ENCODE peak calls at places on chromosome 12, in four cellular contexts. R is left ventricle myocardium superior; Y is stimulated activated CD4-positive, alpha-beta T cell treated with anti-CD3 and anti-CD28 coated beads, Interleukin-4, amount 100 ng/mL, for 1 hour; Z is activated T-cell treated with anti-CD3 and anti-CD28 coated beads for 1 hour. X is an unnamed sample.
A peak's percentile ranks its signal among the peaks of the same experiment; 100 is the strongest.

GRCh38 chr12:26465419-26466097 is 270.2 kb downstream of the SSPN start:
- DNase-seq in R (no peak), Y (no peak), Z (no peak), X (no peak)

GRCh38 chr12:26723379-26724308 is 109.3 kb downstream of the ITPR2 start:
- DNase-seq in R (no peak), Y (no peak), Z (no peak), X (no peak)

GRCh38 chr12:30286345-30286926 is 409.2 kb downstream of the IPO8 start:
- DNase-seq in R (no peak), Y (no peak), Z (no peak), X (no peak)

GRCh38 chr12:7369274-7369729 is 65.4 kb downstream of the ACSM4 start:
- DNase-seq in R (peak; percentile 60), Y (no peak), Z (no peak), X (peak; percentile 45)

GRCh38 chr12:55974308-55974724 is 438 bp downstream of the RAB5B start:
- DNase-seq in R (no peak), Y (peak; percentile 23), Z (no peak), X (peak; percentile 78)

GRCh38 chr12:17060260-17060659 is 454.3 kb upstream of the LMO3 start:
- DNase-seq in R (no peak), Y (no peak), Z (no peak), X (no peak)

GRCh38 chr12:57766464-57767311 is at the start of gene CYP27B1:
- DNase-seq in R (peak; percentile 57), Y (peak; percentile 22), Z (no peak), X (peak; percentile 64)

GRCh38 chr12:24025153-24025798 is 75.8 kb upstream of the SOX5 start:
- DNase-seq in R (no peak), Y (no peak), Z (no peak), X (no peak)

GRCh38 chr12:54701940-54702592 is 53.9 kb upstream of the DCD start:
- DNase-seq in R (no peak), Y (no peak), Z (no peak), X (no peak)

GRCh38 chr12:7834701-7835100 is 38.0 kb downstream of the SLC2A14 start:
- DNase-seq in R (no peak), Y (no peak), Z (no peak), X (no peak)

GRCh38 chr12:94697631-94698030 is 47.3 kb upstream of the TMCC3 start:
- DNase-seq in R (no peak), Y (no peak), Z (no peak), X (no peak)

GRCh38 chr12:64663019-64663418 is 52.7 kb downstream of the RASSF3 start:
- DNase-seq in R (no peak), Y (no peak), Z (no peak), X (no peak)

GRCh38 chr12:43891856-43892574 is 56.1 kb downstream of the TMEM117 start:
- DNase-seq in R (no peak), Y (no peak), Z (no peak), X (no peak)

GRCh38 chr12:102095677-102096263 is 24.1 kb downstream of the NUP37 start:
- DNase-seq in R (no peak), Y (no peak), Z (no peak), X (no peak)

GRCh38 chr12:109804820-109805761 is 28.1 kb downstream of the TRPV4 start:
- DNase-seq in R (peak; percentile 80), Y (peak; percentile 66), Z (peak; percentile 55), X (peak; percentile 80)

GRCh38 chr12:111745201-111745600 is 21.5 kb upstream of the ALDH2 start:
- DNase-seq in R (no peak), Y (no peak), Z (no peak), X (no peak)

GRCh38 chr12:6494351-6494743 is 445 bp downstream of the NCAPD2 start:
- DNase-seq in R (no peak), Y (no peak), Z (no peak), X (no peak)

GRCh38 chr12:24617471-24617870 is 331.4 kb downstream of the BCAT1 start:
- DNase-seq in R (no peak), Y (no peak), Z (no peak), X (no peak)

GRCh38 chr12:29796823-29797263 is 13.1 kb upstream of the TMTC1 start:
- DNase-seq in R (no peak), Y (no peak), Z (no peak), X (no peak)

GRCh38 chr12:56086096-56086495 is 6.1 kb downstream of the ERBB3 start:
- DNase-seq in R (no peak), Y (no peak), Z (no peak), X (no peak)

GRCh38 chr12:89797436-89797835 is 88.8 kb upstream of the ATP2B1 start:
- DNase-seq in R (no peak), Y (no peak), Z (no peak), X (no peak)

GRCh38 chr12:92615703-92616102 is 87.1 kb upstream of the PLEKHG7 start:
- DNase-seq in R (no peak), Y (no peak), Z (no peak), X (no peak)

GRCh38 chr12:105261010-105261409 is 25.0 kb upstream of the APPL2 start:
- DNase-seq in R (no peak), Y (no peak), Z (no peak), X (no peak)

GRCh38 chr12:53252349-53252916 is 15.7 kb upstream of the ESPL1 start:
- DNase-seq in R (peak; percentile 39), Y (no peak), Z (no peak), X (peak; percentile 68)

GRCh38 chr12:1844223-1844622 is 23.9 kb downstream of the LRTM2 start:
- DNase-seq in R (no peak), Y (no peak), Z (no peak), X (peak; percentile 36)

GRCh38 chr12:114682920-114683708 is 861 bp downstream of the TBX3 start:
- DNase-seq in R (peak; percentile 71), Y (no peak), Z (no peak), X (no peak)

GRCh38 chr12:59850268-59850667 is 254.4 kb downstream of the SLC16A7 start:
- DNase-seq in R (no peak), Y (no peak), Z (no peak), X (no peak)

GRCh38 chr12:132258543-132258942 is 70.8 kb downstream of the GALNT9 start:
- DNase-seq in R (peak; percentile 20), Y (no peak), Z (no peak), X (no peak)

GRCh38 chr12:131643581-131644452 is 67.1 kb upstream of the SFSWAP start:
- DNase-seq in R (no peak), Y (no peak), Z (no peak), X (no peak)

GRCh38 chr12:59937148-59937547 is 341.3 kb downstream of the SLC16A7 start:
- DNase-seq in R (no peak), Y (no peak), Z (no peak), X (no peak)

GRCh38 chr12:1884651-1885050 is 33.8 kb downstream of the CACNA2D4 start:
- DNase-seq in R (no peak), Y (no peak), Z (no peak), X (no peak)

X was measured in lower lobe of right lung.